ENCODE peak calls at places on chromosomes 13 and 19, in six cellular contexts. M, D, G, R, L and I are unnamed samples.

GRCh38 chr13:61275740-61276139 is 139.9 kb downstream of the PCDH20 start:
- DNase-seq in M (no peak), D (no peak), G (no peak), R (no peak), L (no peak), I (no peak)

GRCh38 chr13:86447479-86447878 is 648.3 kb upstream of the SLITRK6 start:
- DNase-seq in M (no peak), D (no peak), G (no peak), R (no peak), L (no peak), I (no peak)

GRCh38 chr13:56988543-56988942 is 152.2 kb upstream of the PRR20A start:
- DNase-seq in M (no peak), D (no peak), G (no peak), R (no peak), L (no peak), I (peak)

GRCh38 chr19:45670670-45671453 is 2.8 kb downstream of the GIPR start:
- DNase-seq in M (peak), D (no peak), G (peak), R (peak), L (peak), I (peak)

GRCh38 chr19:48480151-48480475 is 10.9 kb downstream of the CYTH2 start:
- DNase-seq in M (no peak), D (no peak), G (no peak), R (peak), L (no peak), I (no peak)

GRCh38 chr19:55703790-55704215 is 28.8 kb downstream of the EPN1 start:
- DNase-seq in M (peak), D (peak), G (peak), R (peak), L (peak), I (no peak)

GRCh38 chr13:113448885-113449692 is 4.2 kb downstream of the ADPRHL1 start:
- DNase-seq in M (no peak), D (no peak), G (no peak), R (no peak), L (peak), I (no peak)

GRCh38 chr13:30796132-30796832 is 60.9 kb downstream of the ALOX5AP start:
- DNase-seq in M (peak), D (no peak), G (peak), R (no peak), L (no peak), I (peak)

GRCh38 chr13:75432045-75432444 is 49.9 kb downstream of the TBC1D4 start:
- DNase-seq in M (peak), D (no peak), G (peak), R (no peak), L (no peak), I (no peak)

GRCh38 chr13:35923347-35923746 is 207.8 kb downstream of the DCLK1 start:
- DNase-seq in M (peak), D (no peak), G (no peak), R (no peak), L (no peak), I (peak)

GRCh38 chr19:46766569-46767317 is 20.5 kb upstream of the STRN4 start:
- DNase-seq in M (no peak), D (no peak), G (no peak), R (peak), L (peak), I (no peak)

GRCh38 chr13:25602206-25602605 is 230.4 kb downstream of the ATP8A2 start:
- DNase-seq in M (no peak), D (no peak), G (no peak), R (no peak), L (no peak), I (no peak)

GRCh38 chr19:39224910-39225309 is 19.9 kb downstream of the IFNL3 start:
- DNase-seq in M (no peak), D (no peak), G (no peak), R (no peak), L (no peak), I (no peak)

GRCh38 chr19:58038688-58039204 is 4.9 kb downstream of the ZSCAN1 start:
- DNase-seq in M (no peak), D (no peak), G (no peak), R (no peak), L (no peak), I (no peak)

GRCh38 chr19:8478605-8479004 is 23.8 kb downstream of the PRAM1 start:
- DNase-seq in M (no peak), D (no peak), G (no peak), R (no peak), L (no peak), I (no peak)

GRCh38 chr19:1064661-1065605 is 2.0 kb upstream of the ARHGAP45 start:
- DNase-seq in M (peak), D (no peak), G (peak), R (peak), L (peak), I (no peak)

GRCh38 chr19:3146677-3147100 is 10.9 kb downstream of the GNA15 start:
- DNase-seq in M (no peak), D (peak), G (no peak), R (peak), L (peak), I (no peak)

GRCh38 chr19:41774515-41774980 is 19.2 kb downstream of the CEACAM6 start:
- DNase-seq in M (no peak), D (no peak), G (no peak), R (no peak), L (no peak), I (no peak)